ENCODE peak calls at places on chromosomes 1 and 21, in six cellular contexts. Z is transverse colon; M is AG09309; H is CD8-positive, alpha-beta T cell; E is stomach; O is right atrium auricular region. L is an unnamed sample.

GRCh38 chr1:207825719-207826556 is 74.1 kb downstream of the CD46 start:
- DNase-seq in Z (peak), M (no peak), H (peak), E (peak), O (peak), L (no peak)

GRCh38 chr1:223456747-223457146 is 63.5 kb downstream of the CCDC185 start:
- DNase-seq in Z (no peak), M (no peak), H (no peak), E (no peak), O (no peak), L (no peak)

GRCh38 chr1:58888776-58889341 is 105.0 kb upstream of the JUN start:
- DNase-seq in Z (no peak), M (no peak), H (no peak), E (no peak), O (no peak), L (no peak)

GRCh38 chr1:47781171-47781959 is 215.8 kb downstream of the TRABD2B start:
- DNase-seq in Z (no peak), M (no peak), H (no peak), E (peak), O (no peak), L (no peak)

GRCh38 chr1:2543543-2544092 is 12.6 kb upstream of the TNFRSF14 start:
- DNase-seq in Z (peak), M (no peak), H (peak), E (peak), O (no peak), L (no peak)

GRCh38 chr21:45067462-45068285 is 6.7 kb upstream of the ADARB1 start:
- DNase-seq in Z (no peak), M (no peak), H (no peak), E (no peak), O (no peak), L (no peak)

GRCh38 chr1:185998391-185998790 is 264.2 kb downstream of the HMCN1 start:
- DNase-seq in Z (no peak), M (no peak), H (no peak), E (no peak), O (no peak), L (no peak)

GRCh38 chr1:22031214-22031962 is 21.1 kb upstream of the CDC42 start:
- DNase-seq in Z (peak), M (no peak), H (peak), E (peak), O (no peak), L (no peak)

GRCh38 chr1:66831529-66832239 is 30.6 kb upstream of the INSL5 start:
- DNase-seq in Z (no peak), M (no peak), H (no peak), E (no peak), O (no peak), L (no peak)

GRCh38 chr1:226027861-226028260 is 28.7 kb upstream of the SDE2 start:
- DNase-seq in Z (peak), M (no peak), H (no peak), E (peak), O (no peak), L (no peak)

GRCh38 chr1:168499094-168500049 is 44.4 kb downstream of the XCL2 start:
- DNase-seq in Z (no peak), M (no peak), H (no peak), E (no peak), O (no peak), L (no peak)

DNA sequence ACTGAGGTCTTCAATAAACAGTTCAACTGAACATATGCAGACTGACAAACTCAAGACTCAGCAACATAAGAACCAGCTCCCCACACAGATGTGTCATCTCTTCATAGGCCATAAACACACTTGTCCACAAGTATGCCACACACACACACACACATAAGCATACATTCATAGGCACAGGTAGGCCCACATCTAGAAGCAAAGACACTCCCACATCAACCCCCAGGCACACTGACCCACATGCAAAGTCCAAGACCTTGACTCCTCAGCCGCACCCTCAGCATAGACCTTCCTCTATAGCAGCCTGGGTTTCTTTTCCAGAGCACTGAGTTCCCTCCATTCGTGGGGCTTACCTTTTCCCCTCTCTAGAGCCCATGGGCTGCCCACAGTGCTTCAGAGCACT is 1.4 kb downstream of the LAD1 start:
- DNase-seq in Z (peak), M (no peak), H (no peak), E (peak), O (no peak), L (no peak)
- TF ChIP-seq CTCF in Z (no peak), M (no peak), H (no peak), E (no peak), O (no peak), L (no peak)

DNA sequence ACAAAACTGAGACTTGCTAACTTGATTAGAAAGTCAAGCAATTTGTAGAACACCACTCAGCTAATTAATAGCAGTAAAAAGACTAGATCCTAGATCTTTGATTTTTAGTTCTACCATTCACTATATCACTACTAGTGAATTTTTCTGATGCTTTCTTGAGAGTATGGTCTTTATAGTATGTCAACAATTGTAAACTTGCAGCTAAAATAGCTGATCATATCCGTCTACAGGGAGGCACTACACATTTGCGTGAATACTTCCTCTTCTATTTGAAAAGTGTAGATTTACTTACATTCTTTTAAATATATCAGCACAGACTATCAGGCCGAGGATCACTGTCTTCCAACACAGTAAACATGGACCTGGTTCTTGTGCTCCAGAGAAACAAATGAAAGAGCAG is 18.6 kb upstream of the PTPRC start:
- DNase-seq in Z (no peak), M (no peak), H (no peak), E (no peak), O (no peak), L (no peak)
- H3K4me3 ChIP-seq in Z (no peak), M (no peak), H (peak), E (no peak), O (no peak), L (no peak)

GRCh38 chr1:229782469-229782868 is 156.4 kb downstream of the URB2 start:
- DNase-seq in Z (no peak), M (no peak), H (no peak), E (no peak), O (no peak), L (no peak)

GRCh38 chr1:229786974-229787610 is 161.0 kb downstream of the URB2 start:
- DNase-seq in Z (no peak), M (no peak), H (no peak), E (no peak), O (no peak), L (no peak)

GRCh38 chr1:229784834-229785233 is 158.8 kb downstream of the URB2 start:
- DNase-seq in Z (peak), M (no peak), H (no peak), E (no peak), O (no peak), L (no peak)

GRCh38 chr1:229781453-229781852 is 155.4 kb downstream of the URB2 start:
- DNase-seq in Z (peak), M (no peak), H (no peak), E (peak), O (no peak), L (no peak)
- TF ChIP-seq CTCF in Z (peak), M (no peak), H (no peak), E (peak), O (no peak), L (no peak)

DNA sequence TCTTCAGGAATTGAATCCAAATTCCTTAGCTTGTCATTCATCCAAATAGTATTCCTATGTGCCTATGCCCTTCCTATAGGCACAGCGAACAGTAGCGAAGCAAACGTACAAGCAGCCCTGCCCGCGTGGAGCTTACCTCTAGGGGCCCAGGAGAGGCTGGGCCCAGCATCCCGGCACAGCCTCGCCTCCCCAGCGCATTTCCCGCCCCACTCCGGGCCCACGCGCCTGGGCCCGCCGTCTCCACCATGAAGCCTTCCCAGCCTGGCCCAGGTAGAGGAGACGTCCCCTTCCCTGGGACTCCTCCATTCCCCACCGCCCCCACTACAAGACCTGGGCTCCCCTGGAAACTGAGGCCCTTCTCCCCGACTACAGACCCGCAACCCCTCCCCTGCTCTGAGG is 245 bp upstream of the TMEM269 start:
- DNase-seq in Z (no peak), M (no peak), H (no peak), E (no peak), O (no peak), L (no peak)
- H3K4me3 ChIP-seq in Z (no peak), M (no peak), H (peak), E (no peak), O (peak), L (no peak)

L was measured in HFF-Myc.